ENCODE peak calls at places on chromosomes 1 and 21, in five cellular contexts. One of them, this sample, is unnamed.
A peak's percentile ranks its signal among the peaks of the same experiment; 100 is the strongest.

GRCh38 chr21:41501919-41502318 is 6.0 kb downstream of the TMPRSS2 start:
- DNase-seq in nephron progenitor cell: no peak
- DNase-seq in HCEC 1CT: no peak
- DNase-seq in progenitor cell of endocrine pancreas: no peak
- DNase-seq in effector memory CD8-positive, alpha-beta T cell: no peak
- DNase-seq in this sample: no peak

GRCh38 chr1:226181996-226182714 is 4.4 kb downstream of the ACBD3 start:
- DNase-seq in nephron progenitor cell: peak; percentile 11
- DNase-seq in HCEC 1CT: peak; percentile 63
- DNase-seq in progenitor cell of endocrine pancreas: no peak
- DNase-seq in effector memory CD8-positive, alpha-beta T cell: no peak
- DNase-seq in this sample: no peak

GRCh38 chr1:64043328-64043727 is 160.1 kb upstream of the UBE2U start:
- DNase-seq in nephron progenitor cell: no peak
- DNase-seq in HCEC 1CT: no peak
- DNase-seq in progenitor cell of endocrine pancreas: no peak
- DNase-seq in effector memory CD8-positive, alpha-beta T cell: no peak
- DNase-seq in this sample: no peak

GRCh38 chr1:46289976-46290375 is 13.4 kb downstream of the LRRC41 start:
- DNase-seq in nephron progenitor cell: no peak
- DNase-seq in HCEC 1CT: no peak
- DNase-seq in progenitor cell of endocrine pancreas: no peak
- DNase-seq in effector memory CD8-positive, alpha-beta T cell: no peak
- DNase-seq in this sample: no peak

GRCh38 chr1:236204656-236205055 is 62.3 kb downstream of the GPR137B start:
- DNase-seq in nephron progenitor cell: no peak
- DNase-seq in HCEC 1CT: peak; percentile 67
- DNase-seq in progenitor cell of endocrine pancreas: no peak
- DNase-seq in effector memory CD8-positive, alpha-beta T cell: no peak
- DNase-seq in this sample: no peak

GRCh38 chr1:223210786-223211115 is 67.7 kb upstream of the TLR5 start:
- DNase-seq in nephron progenitor cell: no peak
- DNase-seq in HCEC 1CT: no peak
- DNase-seq in progenitor cell of endocrine pancreas: no peak
- DNase-seq in effector memory CD8-positive, alpha-beta T cell: no peak
- DNase-seq in this sample: no peak

GRCh38 chr1:15667362-15667761 is 16.8 kb upstream of the PLEKHM2 start:
- DNase-seq in nephron progenitor cell: no peak
- DNase-seq in HCEC 1CT: no peak
- DNase-seq in progenitor cell of endocrine pancreas: no peak
- DNase-seq in effector memory CD8-positive, alpha-beta T cell: no peak
- DNase-seq in this sample: no peak

GRCh38 chr1:21937372-21938121 is 437 bp upstream of the HSPG2 start:
- DNase-seq in nephron progenitor cell: peak; percentile 87
- DNase-seq in HCEC 1CT: peak; percentile 80
- DNase-seq in progenitor cell of endocrine pancreas: peak; percentile 75
- DNase-seq in effector memory CD8-positive, alpha-beta T cell: peak; percentile 30
- DNase-seq in this sample: peak; percentile 84

GRCh38 chr1:1760345-1760650 is 18.0 kb downstream of the NADK start:
- DNase-seq in nephron progenitor cell: no peak
- DNase-seq in HCEC 1CT: no peak
- DNase-seq in progenitor cell of endocrine pancreas: no peak
- DNase-seq in effector memory CD8-positive, alpha-beta T cell: no peak
- DNase-seq in this sample: no peak

GRCh38 chr1:190193508-190193907 is 284.2 kb downstream of the BRINP3 start:
- DNase-seq in nephron progenitor cell: no peak
- DNase-seq in HCEC 1CT: no peak
- DNase-seq in progenitor cell of endocrine pancreas: no peak
- DNase-seq in effector memory CD8-positive, alpha-beta T cell: no peak
- DNase-seq in this sample: no peak

GRCh38 chr1:245216356-245217110 is 61.7 kb downstream of the KIF26B start:
- DNase-seq in nephron progenitor cell: no peak
- DNase-seq in HCEC 1CT: no peak
- DNase-seq in progenitor cell of endocrine pancreas: no peak
- DNase-seq in effector memory CD8-positive, alpha-beta T cell: no peak
- DNase-seq in this sample: no peak

GRCh38 chr1:5509664-5510452 is 482.4 kb downstream of the NPHP4 start:
- DNase-seq in nephron progenitor cell: peak; percentile 87
- DNase-seq in HCEC 1CT: peak; percentile 20
- DNase-seq in progenitor cell of endocrine pancreas: peak; percentile 82
- DNase-seq in effector memory CD8-positive, alpha-beta T cell: peak; percentile 74
- DNase-seq in this sample: peak; percentile 68

GRCh38 chr1:245512181-245512888 is 357.6 kb downstream of the KIF26B start:
- DNase-seq in nephron progenitor cell: no peak
- DNase-seq in HCEC 1CT: no peak
- DNase-seq in progenitor cell of endocrine pancreas: no peak
- DNase-seq in effector memory CD8-positive, alpha-beta T cell: no peak
- DNase-seq in this sample: no peak

This sample was measured in neuronal stem cell.